ENCODE peak calls at places on chromosome 12, in eight cellular contexts. N is kidney glomerular epithelial cell; E is naive thymus-derived CD8-positive, alpha-beta T cell; K is RWPE1; X is occipital lobe; W is pons; I is kidney tubule cell; F is amniotic stem cell. L is an unnamed sample.
A peak's percentile ranks its signal among the peaks of the same experiment; 100 is the strongest.

GRCh38 chr12:131085816-131086591 is 132.3 kb downstream of the ADGRD1 start:
- DNase-seq in X (no peak), W (no peak), F (no peak), N (no peak), I (no peak), K (no peak), E (no peak), L (no peak)

GRCh38 chr12:84070311-84070710 is 842.3 kb downstream of the SLC6A15 start:
- DNase-seq in W (no peak), N (no peak), I (no peak), E (no peak), K (no peak), F (no peak), X (no peak), L (no peak)

GRCh38 chr12:62584619-62585018 is 118.0 kb downstream of the MON2 start:
- DNase-seq in E (no peak), K (no peak), W (no peak), X (no peak), N (no peak), I (no peak), F (no peak), L (no peak)

GRCh38 chr12:79522237-79522636 is 168.5 kb downstream of the PAWR start:
- DNase-seq in X (no peak), E (no peak), I (no peak), W (no peak), F (no peak), N (no peak), K (no peak), L (no peak)

GRCh38 chr12:39764944-39765560 is 145.4 kb upstream of the ABCD2 start:
- DNase-seq in I (peak; percentile 49), W (peak; percentile 53), X (no peak), K (peak; percentile 30), F (peak; percentile 22), N (peak; percentile 18), E (no peak), L (peak; percentile 62)

GRCh38 chr12:94187351-94187750 is 39.0 kb downstream of the PLXNC1 start:
- DNase-seq in I (no peak), N (no peak), K (no peak), E (no peak), W (no peak), F (no peak), X (no peak), L (no peak)

GRCh38 chr12:57632369-57632897 is 568 bp downstream of the B4GALNT1 start:
- DNase-seq in F (no peak), X (no peak), N (no peak), I (no peak), E (no peak), W (no peak), K (no peak), L (peak; percentile 37)

GRCh38 chr12:41943671-41944070 is 201.0 kb downstream of the GXYLT1 start:
- DNase-seq in N (no peak), E (no peak), W (no peak), F (no peak), K (no peak), I (peak; percentile 19), X (no peak), L (no peak)

GRCh38 chr12:115078988-115079387 is 395.0 kb upstream of the TBX3 start:
- DNase-seq in W (no peak), K (no peak), F (no peak), I (no peak), E (no peak), X (no peak), N (no peak), L (no peak)

GRCh38 chr12:89951050-89951693 is 242.5 kb upstream of the ATP2B1 start:
- DNase-seq in K (peak; percentile 44), E (no peak), N (no peak), X (no peak), W (no peak), I (peak; percentile 82), F (peak; percentile 22), L (no peak)

GRCh38 chr12:108430245-108430644 is 84.8 kb upstream of the FICD start:
- DNase-seq in N (no peak), F (no peak), X (no peak), K (no peak), W (no peak), I (peak; percentile 29), E (no peak), L (no peak)

L was measured in ACHN.